ENCODE peak calls at places on chromosomes 4 and X, in five cellular contexts. R, K, X, T and P are unnamed samples.

GRCh38 chrX:10076765-10077164 is 80.0 kb upstream of the CLCN4 start:
- DNase-seq in X (no peak), R (no peak), T (no peak), K (no peak), P (no peak)

GRCh38 chr4:63492515-63492914 is 916.7 kb downstream of the TECRL start:
- DNase-seq in K (no peak), T (no peak), X (no peak), R (no peak), P (no peak)

GRCh38 chrX:154534526-154535322 is 11.9 kb downstream of the G6PD start:
- DNase-seq in T (peak), K (peak), R (no peak), X (peak), P (peak)

GRCh38 chr4:118942465-118942864 is 53.8 kb downstream of the SYNPO2 start:
- DNase-seq in T (no peak), K (no peak), R (no peak), X (no peak), P (no peak)

GRCh38 chrX:31423575-31424284 is 351.9 kb upstream of the FTHL17 start:
- DNase-seq in R (no peak), T (peak), X (no peak), K (peak), P (no peak)

GRCh38 chr4:38983756-38984647 is 48.2 kb downstream of the TMEM156 start:
- DNase-seq in K (no peak), X (no peak), T (no peak), R (no peak), P (no peak)

GRCh38 chrX:65528705-65529340 is 5.8 kb downstream of the LAS1L start:
- DNase-seq in K (peak), R (peak), T (peak), X (peak), P (peak)

GRCh38 chr4:173782660-173783059 is 252.6 kb upstream of the HAND2 start:
- DNase-seq in X (no peak), K (no peak), T (no peak), R (no peak), P (no peak)

GRCh38 chrX:93673056-93673868 is at the start of gene NAP1L3:
- DNase-seq in K (peak), T (peak), X (peak), R (no peak), P (peak)

GRCh38 chr4:100428051-100428450 is 89.8 kb downstream of the EMCN start:
- DNase-seq in R (no peak), X (no peak), K (no peak), T (no peak), P (no peak)

GRCh38 chr4:5037553-5038551 is 13.4 kb upstream of the STK32B start:
- DNase-seq in R (peak), K (no peak), T (no peak), X (no peak), P (no peak)

GRCh38 chr4:30770049-30770549 is 49.9 kb downstream of the PCDH7 start:
- DNase-seq in X (no peak), R (no peak), K (no peak), T (no peak), P (no peak)

GRCh38 chr4:149605601-149606378 is 209.9 kb downstream of the IQCM start:
- DNase-seq in T (no peak), X (no peak), R (no peak), K (no peak), P (no peak)

GRCh38 chr4:56728512-56728911 is 47.4 kb upstream of the HOPX start:
- DNase-seq in T (no peak), X (peak), K (no peak), R (no peak), P (no peak)

GRCh38 chr4:113958766-113959540 is 20.5 kb downstream of the ARSJ start:
- DNase-seq in K (no peak), X (no peak), T (no peak), R (peak), P (no peak)

GRCh38 chrX:48580662-48581061 is 6.4 kb downstream of the RBM3 start:
- DNase-seq in K (no peak), R (no peak), X (no peak), T (no peak), P (no peak)

GRCh38 chrX:3280706-3281105 is 65.7 kb downstream of the MXRA5 start:
- DNase-seq in R (no peak), K (no peak), T (no peak), X (no peak), P (no peak)

GRCh38 chr4:41132055-41132683 is 82.2 kb downstream of the APBB2 start:
- DNase-seq in R (no peak), K (no peak), T (no peak), X (no peak), P (no peak)

GRCh38 chr4:150283689-150284088 is 205.4 kb downstream of the DCLK2 start:
- DNase-seq in T (no peak), X (no peak), K (no peak), R (no peak), P (no peak)

GRCh38 chr4:183808102-183808466 is 97.0 kb upstream of the STOX2 start:
- DNase-seq in R (no peak), X (no peak), T (peak), K (no peak), P (no peak)

GRCh38 chr4:2624782-2625548 is 88.5 kb downstream of the FAM193A start:
- DNase-seq in T (no peak), X (no peak), R (no peak), K (no peak), P (no peak)

GRCh38 chr4:23455482-23455881 is 434.4 kb downstream of the PPARGC1A start:
- DNase-seq in R (no peak), X (no peak), T (peak), K (peak), P (no peak)

GRCh38 chrX:95823796-95824195 is 860.8 kb upstream of the DIAPH2 start:
- DNase-seq in X (no peak), R (no peak), T (no peak), K (no peak), P (no peak)
- TF ChIP-seq CTCF in X (no peak), R (no peak), T (peak), K (peak), P (no peak)

DNA sequence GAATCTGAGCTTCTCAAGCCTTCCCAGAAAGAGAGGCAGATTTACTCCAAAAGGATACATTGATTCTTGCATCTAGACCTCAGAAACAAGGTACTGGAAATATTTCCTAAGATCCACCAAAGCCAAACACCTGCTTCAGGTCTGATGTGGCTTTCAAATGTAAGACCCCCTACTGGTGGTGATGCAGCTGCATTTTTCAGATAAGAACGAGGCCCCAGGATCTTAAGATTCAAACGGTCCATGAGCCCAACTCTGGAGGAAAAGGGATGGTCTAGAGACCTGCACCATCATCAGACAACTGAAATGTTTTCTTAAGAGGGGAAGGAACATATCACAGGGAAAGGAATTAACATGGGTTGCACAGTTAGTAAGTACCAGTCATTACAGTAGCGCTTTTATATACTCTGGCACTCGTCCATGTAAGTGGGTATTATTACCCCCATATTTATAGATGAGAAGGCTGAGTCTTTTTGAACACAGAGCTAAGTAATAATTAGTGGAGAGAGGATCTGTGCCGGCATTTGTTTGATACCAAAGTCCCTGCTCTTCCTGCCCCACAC is 73.7 kb downstream of the LEF1 start:
- DNase-seq in K (no peak), X (no peak), T (no peak), R (no peak), P (no peak)
- TF ChIP-seq CTCF in K (no peak), X (no peak), T (peak), R (peak), P (no peak)

GRCh38 chr4:132227349-132228165 is 921.5 kb upstream of the PCDH10 start:
- DNase-seq in X (peak), K (peak), T (peak), R (no peak), P (no peak)
- TF ChIP-seq CTCF in X (peak), K (peak), T (peak), R (peak), P (peak)

GRCh38 chr4:162245051-162245450 is 81.3 kb upstream of the FSTL5 start:
- DNase-seq in R (no peak), X (no peak), T (no peak), K (no peak), P (no peak)
- TF ChIP-seq CTCF in R (no peak), X (no peak), T (no peak), K (no peak), P (no peak)

DNA sequence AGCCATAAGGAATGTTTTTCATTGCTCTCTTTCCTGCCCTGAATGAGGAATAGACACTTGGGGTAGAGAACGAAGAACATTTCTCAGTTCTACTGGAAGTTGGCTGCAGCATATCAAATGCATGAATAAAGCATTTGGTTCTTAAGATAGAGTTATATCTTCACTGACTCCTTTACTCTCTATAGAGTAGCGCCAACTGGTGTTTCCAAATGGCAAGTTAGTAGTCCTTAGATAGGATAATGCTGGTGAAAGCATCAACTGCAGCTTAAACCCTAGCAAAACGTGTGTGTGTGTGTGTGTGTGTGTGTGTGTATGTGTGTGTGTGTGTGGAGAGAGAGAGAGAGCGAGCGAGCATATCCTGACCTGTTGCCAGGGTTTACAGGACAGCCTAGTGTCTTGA is 62.2 kb upstream of the FRMPD4 start:
- DNase-seq in T (no peak), R (no peak), K (no peak), X (no peak), P (no peak)
- TF ChIP-seq CTCF in T (no peak), R (no peak), K (no peak), X (no peak), P (no peak)

DNA sequence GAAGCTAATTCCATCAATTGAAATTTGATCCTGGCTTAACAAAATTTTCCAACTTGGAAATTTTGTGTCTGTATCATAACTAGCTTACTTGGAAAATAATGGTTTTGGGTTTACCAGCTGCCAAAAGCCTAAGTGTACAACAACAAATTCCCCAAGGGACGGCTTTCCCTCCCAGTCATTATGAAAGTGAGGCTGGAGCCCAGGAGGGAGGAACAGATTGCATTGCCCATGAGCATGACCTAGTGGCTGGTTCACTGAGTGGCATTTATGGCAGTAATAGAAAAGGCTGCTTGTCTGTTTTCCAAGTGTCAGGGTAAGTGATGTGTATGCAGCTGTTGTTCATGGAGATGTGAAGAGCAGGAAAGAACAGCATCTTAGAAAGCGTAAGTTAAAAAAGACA is 70.8 kb upstream of the HHIP start:
- DNase-seq in R (no peak), T (peak), K (peak), X (no peak), P (no peak)
- TF ChIP-seq CTCF in R (no peak), T (no peak), K (peak), X (no peak), P (no peak)

GRCh38 chr4:129163427-129163826 is 67.5 kb downstream of the C4orf33 start:
- DNase-seq in X (no peak), R (no peak), T (no peak), K (no peak), P (no peak)

GRCh38 chr4:129172181-129172580 is 76.2 kb downstream of the C4orf33 start:
- DNase-seq in X (no peak), K (no peak), T (no peak), R (no peak), P (no peak)

GRCh38 chr4:129162450-129162849 is 66.5 kb downstream of the C4orf33 start:
- DNase-seq in T (no peak), K (no peak), R (no peak), X (no peak), P (no peak)

GRCh38 chr4:129164243-129164642 is 68.3 kb downstream of the C4orf33 start:
- DNase-seq in X (no peak), T (no peak), R (no peak), K (no peak), P (no peak)

DNA sequence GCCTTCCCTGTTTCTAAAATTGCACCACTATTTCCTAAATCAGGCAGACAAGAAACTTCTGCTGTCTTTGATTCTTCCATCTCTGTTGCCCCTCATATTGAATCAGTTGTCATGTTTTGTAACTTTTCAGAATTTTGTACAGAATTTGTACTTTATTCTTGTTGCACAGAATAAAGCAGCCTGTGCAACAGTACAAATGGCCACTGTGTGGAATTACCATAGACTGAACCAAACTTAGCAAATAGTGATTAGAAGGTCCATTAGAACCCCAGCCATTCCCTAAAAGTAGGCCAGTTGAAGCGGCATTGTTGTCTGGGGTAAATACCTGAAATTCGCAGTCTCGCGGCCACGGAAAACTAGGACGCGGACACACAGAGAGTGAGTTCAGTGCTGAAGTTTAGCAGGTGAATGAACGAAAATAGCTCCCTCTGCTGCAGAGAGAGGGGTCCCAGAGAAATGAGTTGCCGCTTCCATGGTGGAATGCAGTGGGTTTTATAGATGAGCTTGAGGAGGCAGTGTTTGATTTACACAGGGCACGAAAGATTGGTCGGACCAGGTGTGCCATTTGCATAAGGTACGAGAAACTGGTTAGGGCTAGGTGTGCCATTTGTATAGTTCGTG is 71.8 kb downstream of the C4orf33 start:
- DNase-seq in X (no peak), K (peak), R (no peak), T (peak), P (no peak)
- TF ChIP-seq CTCF in X (peak), K (peak), R (no peak), T (no peak), P (no peak)

GRCh38 chr4:176792348-176793059 is at the start of gene VEGFC:
- DNase-seq in T (peak), X (peak), K (peak), R (no peak), P (peak)
- TF ChIP-seq CTCF in T (no peak), X (peak), K (no peak), R (peak), P (peak)